ENCODE peak calls at places on chromosomes 5 and 9, in four cellular contexts. F is tibial nerve, V is AG04450, J is esophagus muscularis mucosa. U is an unnamed sample.

GRCh38 chr5:115875447-115875846 is 33.7 kb downstream of the AP3S1 start:
- DNase-seq in F (no peak), V (no peak), J (no peak), U (no peak)

GRCh38 chr9:7844283-7844682 is 44.7 kb upstream of the DMAC1 start:
- DNase-seq in F (no peak), V (no peak), J (no peak), U (no peak)

GRCh38 chr5:14155075-14155474 is 11.9 kb downstream of the TRIO start:
- DNase-seq in F (no peak), V (no peak), J (no peak), U (no peak)

GRCh38 chr9:111074395-111074794 is 36.1 kb upstream of the LPAR1 start:
- DNase-seq in F (no peak), V (no peak), J (no peak), U (no peak)

GRCh38 chr9:78238061-78239038 is 2.5 kb downstream of the CEP78 start:
- DNase-seq in F (no peak), V (no peak), J (no peak), U (no peak)

GRCh38 chr9:20962487-20962886 is 69.0 kb downstream of the HACD4 start:
- DNase-seq in F (no peak), V (no peak), J (no peak), U (no peak)

GRCh38 chr5:109866051-109866450 is 176.3 kb downstream of the MAN2A1 start:
- DNase-seq in F (no peak), V (peak; percentile 15), J (no peak), U (no peak)

GRCh38 chr5:158881076-158881880 is 218.4 kb downstream of the EBF1 start:
- DNase-seq in F (no peak), V (no peak), J (no peak), U (no peak)

GRCh38 chr9:125295642-125296041 is 34.0 kb downstream of the GAPVD1 start:
- DNase-seq in F (no peak), V (no peak), J (no peak), U (no peak)

GRCh38 chr5:16693879-16694278 is 77.1 kb upstream of the RETREG1 start:
- DNase-seq in F (no peak), V (no peak), J (no peak), U (no peak)

GRCh38 chr5:16687898-16688297 is 71.1 kb upstream of the RETREG1 start:
- DNase-seq in F (no peak), V (no peak), J (no peak), U (no peak)

GRCh38 chr5:16685069-16685468 is 68.3 kb upstream of the RETREG1 start:
- DNase-seq in F (no peak), V (no peak), J (no peak), U (no peak)

GRCh38 chr5:16691731-16692130 is 74.9 kb upstream of the RETREG1 start:
- DNase-seq in F (no peak), V (no peak), J (no peak), U (no peak)

GRCh38 chr5:16690243-16690839 is 73.5 kb upstream of the RETREG1 start:
- DNase-seq in F (no peak), V (no peak), J (no peak), U (no peak)
- TF ChIP-seq CTCF in F (peak; percentile 29), V (peak; percentile 84), J (no peak), U (peak; percentile 80)

GRCh38 chr9:137300607-137301085 is 1.4 kb downstream of the NRARP start:
- DNase-seq in F (no peak), V (no peak), J (no peak), U (no peak)

GRCh38 chr9:137297966-137298365 is 4.1 kb downstream of the NRARP start:
- DNase-seq in F (no peak), V (no peak), J (no peak), U (no peak)

GRCh38 chr9:137298401-137298982 is 3.6 kb downstream of the NRARP start:
- DNase-seq in F (no peak), V (no peak), J (no peak), U (no peak)

GRCh38 chr9:137299938-137300337 is 2.1 kb downstream of the NRARP start:
- DNase-seq in F (no peak), V (no peak), J (no peak), U (no peak)

DNA sequence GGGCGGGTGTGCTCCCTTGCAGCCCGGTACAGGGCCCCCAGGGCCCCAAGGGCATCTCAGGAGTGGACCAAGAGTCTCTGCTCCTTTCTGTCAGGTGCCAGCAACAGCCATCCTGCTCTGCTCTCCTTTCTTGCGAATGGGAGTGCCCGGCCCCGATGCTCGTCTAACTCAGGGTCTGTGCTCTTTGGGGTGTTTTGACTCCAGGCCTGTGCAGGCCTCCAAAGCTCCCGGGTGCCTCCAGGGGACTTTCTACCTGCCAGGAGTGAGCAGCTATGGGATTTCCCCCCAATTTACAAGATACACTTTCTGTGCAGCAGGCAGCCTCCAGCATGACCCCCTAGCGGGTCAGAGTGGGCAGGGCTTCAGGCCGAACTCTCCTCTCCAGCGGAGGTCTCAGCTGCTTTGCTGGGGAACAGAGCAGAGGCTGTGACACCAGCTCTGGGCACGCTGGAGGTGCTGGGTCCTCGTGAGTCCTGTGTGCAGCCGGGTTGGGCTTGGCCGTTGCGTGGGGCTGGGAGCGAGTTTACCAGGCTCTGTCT is 3.0 kb downstream of the NRARP start:
- DNase-seq in F (no peak), V (no peak), J (no peak), U (no peak)
- H3K27me3 ChIP-seq in F (peaks cover 83% of the 10 kb centered on the region), V (peaks cover 39% of the 10 kb centered on the region), J (peaks cover 48% of the 10 kb centered on the region), U (peaks cover 46% of the 10 kb centered on the region)

DNA sequence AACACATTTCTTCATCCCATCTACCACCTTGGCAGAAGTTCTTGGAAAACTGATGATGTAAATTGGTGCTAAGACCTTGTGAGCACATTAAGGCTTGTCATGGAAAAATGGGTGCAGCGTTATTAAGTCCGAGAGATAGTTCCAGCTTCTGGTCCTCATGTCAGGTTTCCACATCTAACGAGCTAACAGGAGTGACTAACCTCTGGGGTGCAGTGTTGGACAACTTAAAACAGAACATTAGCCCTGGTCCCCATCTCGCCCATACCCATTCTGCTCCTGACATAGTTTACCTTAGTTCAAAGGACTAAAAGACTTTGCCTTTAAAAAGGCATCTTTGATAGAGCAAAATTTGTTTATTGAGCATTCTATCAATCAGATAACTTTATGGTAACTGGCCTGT is 128.0 kb downstream of the SLC1A3 start:
- DNase-seq in F (no peak), V (no peak), J (no peak), U (no peak)
- TF ChIP-seq CTCF in F (no peak), V (no peak), J (no peak), U (no peak)

GRCh38 chr5:172586118-172587060 is 54.7 kb upstream of the NEURL1B start:
- DNase-seq in F (no peak), V (no peak), J (no peak), U (no peak)
- H3K27me3 ChIP-seq in F (no peaks in the 10 kb centered on the region), V (peaks cover 78% of the 10 kb centered on the region), J (no peaks in the 10 kb centered on the region), U (no peaks in the 10 kb centered on the region)

U was measured in dorsolateral prefrontal cortex.